ENCODE peak calls at places on chromosomes 12 and 14, in nine cellular contexts. J is PC-3, A is fibroblast of mammary gland, D is right lobe of liver, Y is AG09309, R is lower lobe of right lung, P is spleen, H is esophagus muscularis mucosa, I is brain microvascular endothelial cell. E is an unnamed sample.

GRCh38 chr12:31958601-31959000 is 614 bp upstream of the RESF1 start:
- DNase-seq in J (no peak), A (no peak), D (no peak), Y (no peak), R (no peak), P (no peak), H (no peak), I (no peak), E (no peak)

GRCh38 chr14:54839681-54840080 is 62.9 kb downstream of the GCH1 start:
- DNase-seq in J (peak), A (peak), D (peak), Y (no peak), R (no peak), P (no peak), H (no peak), I (no peak), E (peak)

GRCh38 chr12:6463211-6463610 is 7.3 kb downstream of the VAMP1 start:
- DNase-seq in J (no peak), A (no peak), D (no peak), Y (no peak), R (no peak), P (no peak), H (no peak), I (no peak), E (no peak)

GRCh38 chr12:51678086-51678724 is 87.2 kb downstream of the SCN8A start:
- DNase-seq in J (peak), A (peak), D (no peak), Y (no peak), R (no peak), P (no peak), H (no peak), I (peak), E (peak)

GRCh38 chr12:6462234-6462995 is 8.1 kb downstream of the VAMP1 start:
- DNase-seq in J (no peak), A (no peak), D (no peak), Y (no peak), R (no peak), P (no peak), H (no peak), I (no peak), E (no peak)

GRCh38 chr12:52243264-52243773 is 10.3 kb downstream of the KRT7 start:
- DNase-seq in J (peak), A (no peak), D (no peak), Y (no peak), R (no peak), P (peak), H (no peak), I (no peak), E (no peak)

GRCh38 chr14:34460841-34461240 is 1.2 kb downstream of the SPTSSA start:
- DNase-seq in J (peak), A (peak), D (no peak), Y (no peak), R (no peak), P (no peak), H (no peak), I (no peak), E (peak)

GRCh38 chr12:120367924-120368788 is 808 bp downstream of the MSI1 start:
- DNase-seq in J (no peak), A (peak), D (no peak), Y (no peak), R (no peak), P (no peak), H (no peak), I (no peak), E (no peak)

GRCh38 chr14:28975084-28975483 is 208.5 kb downstream of the FOXG1 start:
- DNase-seq in J (no peak), A (no peak), D (no peak), Y (no peak), R (no peak), P (no peak), H (no peak), I (no peak), E (no peak)

GRCh38 chr14:90111895-90112534 is 50.2 kb downstream of the KCNK13 start:
- DNase-seq in J (peak), A (peak), D (no peak), Y (no peak), R (no peak), P (no peak), H (no peak), I (peak), E (peak)

GRCh38 chr12:120856980-120857379 is 47.2 kb downstream of the SPPL3 start:
- DNase-seq in J (peak), A (no peak), D (no peak), Y (no peak), R (no peak), P (no peak), H (no peak), I (no peak), E (no peak)

GRCh38 chr14:35366048-35366428 is 38.5 kb downstream of the NFKBIA start:
- DNase-seq in J (peak), A (peak), D (peak), Y (no peak), R (peak), P (peak), H (no peak), I (no peak), E (peak)

GRCh38 chr12:69689638-69690037 is 9.5 kb downstream of the BEST3 start:
- DNase-seq in J (no peak), A (no peak), D (no peak), Y (no peak), R (no peak), P (no peak), H (no peak), I (no peak), E (no peak)

GRCh38 chr14:52919971-52920370 is 30.9 kb downstream of the FERMT2 start:
- DNase-seq in J (peak), A (no peak), D (no peak), Y (peak), R (no peak), P (no peak), H (no peak), I (no peak), E (peak)

GRCh38 chr12:116164263-116164817 is 113.2 kb downstream of the MED13L start:
- DNase-seq in J (no peak), A (no peak), D (no peak), Y (no peak), R (no peak), P (no peak), H (no peak), I (no peak), E (no peak)

GRCh38 chr14:101480022-101480746 is 81.1 kb upstream of the DIO3 start:
- DNase-seq in J (no peak), A (no peak), D (no peak), Y (no peak), R (peak), P (peak), H (no peak), I (no peak), E (no peak)

GRCh38 chr12:100473716-100474150 is at the start of gene NR1H4:
- DNase-seq in J (no peak), A (peak), D (peak), Y (peak), R (no peak), P (no peak), H (no peak), I (no peak), E (peak)

GRCh38 chr14:27386391-27386790 is 788.6 kb upstream of the NOVA1 start:
- DNase-seq in J (no peak), A (no peak), D (no peak), Y (no peak), R (no peak), P (no peak), H (no peak), I (no peak), E (no peak)

GRCh38 chr12:112456029-112456428 is 37.3 kb downstream of the PTPN11 start:
- DNase-seq in J (no peak), A (no peak), D (no peak), Y (no peak), R (no peak), P (no peak), H (no peak), I (no peak), E (no peak)

GRCh38 chr14:53766106-53766505 is 190.5 kb downstream of the BMP4 start:
- DNase-seq in J (peak), A (no peak), D (no peak), Y (no peak), R (no peak), P (no peak), H (no peak), I (no peak), E (no peak)

GRCh38 chr12:56126732-56127239 is 1.3 kb upstream of the ESYT1 start:
- DNase-seq in J (no peak), A (no peak), D (no peak), Y (no peak), R (no peak), P (no peak), H (no peak), I (no peak), E (no peak)

GRCh38 chr14:31190717-31191263 is 16.8 kb downstream of the HECTD1 start:
- DNase-seq in J (no peak), A (no peak), D (no peak), Y (no peak), R (no peak), P (no peak), H (no peak), I (no peak), E (no peak)

GRCh38 chr14:87149583-87150354 is 843.2 kb downstream of the GALC start:
- DNase-seq in J (no peak), A (peak), D (no peak), Y (no peak), R (no peak), P (no peak), H (no peak), I (no peak), E (peak)

GRCh38 chr12:113196996-113197395 is 11.5 kb downstream of the RITA1 start:
- DNase-seq in J (peak), A (peak), D (peak), Y (no peak), R (no peak), P (no peak), H (no peak), I (peak), E (peak)

GRCh38 chr12:128603573-128604120 is 220.1 kb downstream of the SLC15A4 start:
- DNase-seq in J (no peak), A (no peak), D (no peak), Y (no peak), R (no peak), P (no peak), H (no peak), I (no peak), E (no peak)

GRCh38 chr12:102962532-102962931 is 5.1 kb downstream of the ASCL1 start:
- DNase-seq in J (no peak), A (no peak), D (no peak), Y (no peak), R (no peak), P (no peak), H (no peak), I (no peak), E (no peak)

GRCh38 chr14:98984719-98985041 is 287.3 kb downstream of the BCL11B start:
- DNase-seq in J (no peak), A (no peak), D (no peak), Y (no peak), R (no peak), P (no peak), H (peak), I (no peak), E (no peak)

GRCh38 chr14:73786632-73786941 is 65.0 kb upstream of the PTGR2 start:
- DNase-seq in J (peak), A (no peak), D (peak), Y (no peak), R (peak), P (no peak), H (no peak), I (no peak), E (no peak)

GRCh38 chr12:96743606-96744005 is 163.5 kb upstream of the NEDD1 start:
- DNase-seq in J (peak), A (peak), D (no peak), Y (no peak), R (no peak), P (no peak), H (no peak), I (peak), E (peak)

GRCh38 chr12:41970744-41971143 is 173.9 kb downstream of the GXYLT1 start:
- DNase-seq in J (no peak), A (no peak), D (no peak), Y (no peak), R (no peak), P (no peak), H (no peak), I (no peak), E (no peak)

GRCh38 chr12:41966916-41967315 is 177.8 kb downstream of the GXYLT1 start:
- DNase-seq in J (peak), A (no peak), D (no peak), Y (no peak), R (no peak), P (no peak), H (no peak), I (no peak), E (no peak)

GRCh38 chr12:41965996-41966395 is 178.7 kb downstream of the GXYLT1 start:
- DNase-seq in J (peak), A (no peak), D (no peak), Y (no peak), R (no peak), P (no peak), H (no peak), I (no peak), E (no peak)

GRCh38 chr12:41968661-41969060 is 176.0 kb downstream of the GXYLT1 start:
- DNase-seq in J (no peak), A (no peak), D (no peak), Y (no peak), R (no peak), P (no peak), H (no peak), I (no peak), E (no peak)

GRCh38 chr12:41967668-41968649 is 176.7 kb downstream of the GXYLT1 start:
- DNase-seq in J (peak), A (no peak), D (no peak), Y (no peak), R (no peak), P (no peak), H (no peak), I (no peak), E (no peak)
- H3K4me3 ChIP-seq in J (no peak), A (no peak), D (no peak), Y (no peak), R (no peak), P (no peak), H (no peak), I (no peak), E (no peak)

GRCh38 chr12:42590324-42590934 is 883 bp upstream of the PRICKLE1 start:
- DNase-seq in J (peak), A (no peak), D (no peak), Y (no peak), R (peak), P (no peak), H (peak), I (no peak), E (no peak)

GRCh38 chr12:42588308-42588836 is 1.2 kb downstream of the PRICKLE1 start:
- DNase-seq in J (peak), A (peak), D (no peak), Y (no peak), R (no peak), P (no peak), H (peak), I (no peak), E (no peak)

GRCh38 chr12:42589465-42590323 is at the start of gene PRICKLE1:
- DNase-seq in J (peak), A (peak), D (peak), Y (no peak), R (peak), P (peak), H (no peak), I (peak), E (peak)

GRCh38 chr12:42587564-42588307 is 1.8 kb downstream of the PRICKLE1 start:
- DNase-seq in J (peak), A (no peak), D (no peak), Y (no peak), R (no peak), P (no peak), H (peak), I (no peak), E (no peak)

GRCh38 chr12:42588981-42589464 is 523 bp downstream of the PRICKLE1 start:
- DNase-seq in J (peak), A (no peak), D (peak), Y (no peak), R (no peak), P (peak), H (peak), I (peak), E (peak)
- TF ChIP-seq CTCF in J (peak), A (peak), D (peak), Y (peak), R (peak), P (no peak), H (peak), I (peak), E (peak)

DNA sequence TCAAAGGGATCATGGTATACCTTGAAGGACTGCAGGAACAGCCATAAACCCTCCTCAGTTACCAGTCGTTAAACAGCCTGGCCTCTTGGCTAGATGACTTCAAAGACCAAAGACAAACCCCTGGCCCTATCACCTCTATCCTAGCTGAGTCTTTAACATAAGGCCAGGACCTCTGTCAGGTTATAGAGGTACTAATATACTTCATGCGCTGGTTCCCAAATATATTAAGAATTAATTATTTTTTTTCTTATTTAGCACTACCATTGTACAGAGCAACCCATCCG is 459.8 kb downstream of the RAD51B start:
- DNase-seq in J (no peak), A (no peak), D (no peak), Y (no peak), R (no peak), P (no peak), H (no peak), I (no peak), E (no peak)
- H3K4me3 ChIP-seq in J (no peak), A (no peak), D (no peak), Y (no peak), R (no peak), P (no peak), H (no peak), I (no peak), E (no peak)

GRCh38 chr12:123388218-123388947 is 4.5 kb downstream of the KMT5A start:
- DNase-seq in J (peak), A (peak), D (peak), Y (no peak), R (peak), P (peak), H (peak), I (peak), E (peak)

GRCh38 chr12:123384994-123385376 is 1.1 kb downstream of the KMT5A start:
- DNase-seq in J (peak), A (peak), D (no peak), Y (no peak), R (no peak), P (no peak), H (no peak), I (peak), E (peak)

GRCh38 chr12:123387508-123388217 is 3.7 kb downstream of the KMT5A start:
- DNase-seq in J (no peak), A (no peak), D (no peak), Y (no peak), R (no peak), P (no peak), H (no peak), I (no peak), E (no peak)

GRCh38 chr12:123382684-123383083 is 1.2 kb upstream of the KMT5A start:
- DNase-seq in J (no peak), A (no peak), D (no peak), Y (no peak), R (no peak), P (no peak), H (no peak), I (no peak), E (no peak)

GRCh38 chr12:123384318-123384993 is 524 bp downstream of the KMT5A start:
- DNase-seq in J (peak), A (no peak), D (peak), Y (no peak), R (no peak), P (peak), H (no peak), I (peak), E (no peak)
- TF ChIP-seq CTCF in J (no peak), A (no peak), D (no peak), Y (no peak), R (no peak), P (no peak), H (no peak), I (no peak), E (no peak)

GRCh38 chr12:62446741-62447452 is 19.7 kb upstream of the MON2 start:
- DNase-seq in J (no peak), A (no peak), D (no peak), Y (no peak), R (no peak), P (no peak), H (no peak), I (no peak), E (no peak)

GRCh38 chr12:62448436-62448835 is 18.2 kb upstream of the MON2 start:
- DNase-seq in J (no peak), A (no peak), D (no peak), Y (no peak), R (no peak), P (no peak), H (no peak), I (no peak), E (no peak)
- H3K4me3 ChIP-seq in J (no peak), A (no peak), D (no peak), Y (no peak), R (no peak), P (no peak), H (no peak), I (no peak), E (no peak)

DNA sequence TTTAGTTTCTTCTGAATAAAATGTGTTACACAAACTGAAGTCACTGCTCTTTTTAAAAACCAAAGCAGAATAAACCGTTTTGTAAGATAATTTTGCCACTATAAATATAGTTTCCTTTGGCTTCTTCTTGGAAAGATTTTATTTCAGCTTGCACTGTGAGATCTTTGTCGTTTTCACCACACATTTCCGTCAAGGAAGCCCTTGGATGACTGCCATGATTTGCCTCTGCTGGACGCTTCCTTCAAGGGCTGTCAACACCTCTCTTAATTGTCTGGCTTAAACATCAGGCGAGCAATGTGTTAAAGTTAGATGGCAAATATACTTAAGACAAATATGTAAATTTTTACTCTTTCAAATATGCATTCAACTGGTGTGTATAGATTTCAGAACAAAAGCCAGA is 624.1 kb downstream of the DIO2 start:
- DNase-seq in J (no peak), A (peak), D (no peak), Y (no peak), R (no peak), P (no peak), H (no peak), I (no peak), E (peak)
- TF ChIP-seq CTCF in J (no peak), A (no peak), D (no peak), Y (no peak), R (no peak), P (no peak), H (no peak), I (peak), E (no peak)

GRCh38 chr12:28164644-28165313 is 25.5 kb upstream of the CCDC91 start:
- DNase-seq in J (peak), A (peak), D (peak), Y (no peak), R (no peak), P (no peak), H (no peak), I (no peak), E (no peak)

GRCh38 chr12:28159688-28160087 is 30.6 kb upstream of the CCDC91 start:
- DNase-seq in J (no peak), A (no peak), D (no peak), Y (no peak), R (no peak), P (no peak), H (no peak), I (no peak), E (no peak)

GRCh38 chr12:28162697-28163096 is 27.6 kb upstream of the CCDC91 start:
- DNase-seq in J (no peak), A (no peak), D (no peak), Y (no peak), R (no peak), P (no peak), H (no peak), I (no peak), E (no peak)

GRCh38 chr12:28158353-28158752 is 31.9 kb upstream of the CCDC91 start:
- DNase-seq in J (no peak), A (no peak), D (no peak), Y (no peak), R (no peak), P (no peak), H (no peak), I (no peak), E (no peak)

DNA sequence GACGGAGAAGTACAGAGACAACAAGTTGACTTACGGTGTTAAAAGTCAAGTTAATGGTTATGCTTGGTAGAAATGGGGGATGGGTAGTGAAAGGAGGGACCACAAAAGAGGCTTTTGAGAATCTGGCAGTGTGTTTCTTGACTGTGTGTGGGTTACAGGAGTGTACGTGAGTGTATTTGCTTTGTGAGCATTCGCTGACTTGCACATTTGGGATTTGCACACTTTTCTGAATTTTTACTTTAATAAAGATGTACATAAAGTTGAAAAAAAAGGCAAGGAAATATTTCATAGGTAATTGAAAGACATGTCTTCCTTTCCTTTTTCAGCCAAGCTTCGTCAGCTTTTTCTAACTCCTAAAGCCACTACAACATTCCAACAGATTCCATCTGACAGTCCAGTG is 28.6 kb upstream of the CCDC91 start:
- DNase-seq in J (no peak), A (no peak), D (no peak), Y (no peak), R (no peak), P (no peak), H (no peak), I (no peak), E (no peak)
- H3K4me3 ChIP-seq in J (no peak), A (no peak), D (no peak), Y (no peak), R (no peak), P (no peak), H (no peak), I (no peak), E (no peak)